ENCODE peak calls at places on chromosomes 12 and 14, in six cellular contexts. Z, F, H, S, L and E are unnamed samples.

GRCh38 chr14:73778736-73779135 is 64.6 kb upstream of the PNMA1 start:
- DNase-seq in H (no peak), F (no peak), Z (no peak), L (no peak), S (no peak), E (no peak)

GRCh38 chr12:52813203-52813819 is 605 bp downstream of the KRT4 start:
- DNase-seq in L (no peak), S (no peak), F (no peak), H (no peak), Z (no peak), E (no peak)

GRCh38 chr14:34043627-34044372 is 92.9 kb upstream of the EGLN3 start:
- DNase-seq in H (no peak), L (no peak), F (peak), S (no peak), Z (no peak), E (peak)

GRCh38 chr12:34392741-34393085 is 370.4 kb downstream of the ALG10 start:
- DNase-seq in H (no peak), F (peak), S (no peak), Z (no peak), L (no peak), E (no peak)

GRCh38 chr12:90695415-90695814 is 259.6 kb downstream of the CCER1 start:
- DNase-seq in L (no peak), F (no peak), H (no peak), S (no peak), Z (no peak), E (peak)

GRCh38 chr12:90816353-90817089 is 138.5 kb downstream of the CCER1 start:
- DNase-seq in L (no peak), S (no peak), H (no peak), F (no peak), Z (no peak), E (peak)

GRCh38 chr14:99945732-99946651 is 119.2 kb upstream of the EVL start:
- DNase-seq in Z (no peak), S (no peak), H (no peak), F (no peak), L (peak), E (no peak)

GRCh38 chr12:132711169-132711843 is 664 bp downstream of the PGAM5 start:
- DNase-seq in H (peak), S (peak), F (no peak), Z (peak), L (no peak), E (no peak)

GRCh38 chr14:71266994-71267636 is 359.9 kb downstream of the PCNX1 start:
- DNase-seq in Z (no peak), H (no peak), S (no peak), F (no peak), L (no peak), E (peak)

GRCh38 chr14:67232066-67232465 is 9.2 kb upstream of the PALS1 start:
- DNase-seq in L (peak), H (no peak), Z (no peak), F (no peak), S (no peak), E (no peak)

GRCh38 chr12:59382678-59383425 is 213.0 kb upstream of the SLC16A7 start:
- DNase-seq in S (no peak), H (no peak), L (no peak), Z (no peak), F (no peak), E (no peak)

GRCh38 chr14:34340226-34340625 is 121.8 kb downstream of the SPTSSA start:
- DNase-seq in L (no peak), Z (no peak), S (no peak), H (no peak), F (no peak), E (peak)

GRCh38 chr12:111322336-111323250 is 46.3 kb downstream of the PHETA1 start:
- DNase-seq in F (no peak), Z (peak), L (no peak), S (no peak), H (no peak), E (no peak)

GRCh38 chr12:69555461-69555860 is 29.8 kb upstream of the CCT2 start:
- DNase-seq in S (no peak), Z (peak), L (peak), H (no peak), F (no peak), E (peak)

GRCh38 chr12:122001379-122002209 is 20.1 kb upstream of the BCL7A start:
- DNase-seq in L (no peak), H (peak), Z (no peak), F (no peak), S (no peak), E (no peak)

GRCh38 chr14:88256997-88257755 is 65.9 kb downstream of the KCNK10 start:
- DNase-seq in L (no peak), F (no peak), S (no peak), H (no peak), Z (no peak), E (no peak)

GRCh38 chr14:38211258-38211735 is 3.6 kb downstream of the SSTR1 start:
- DNase-seq in L (peak), F (no peak), Z (no peak), S (no peak), H (no peak), E (no peak)

GRCh38 chr12:19398376-19399363 is 40.6 kb upstream of the AEBP2 start:
- DNase-seq in L (no peak), F (no peak), Z (no peak), H (no peak), S (no peak), E (no peak)

GRCh38 chr12:116958402-116959197 is 47.9 kb downstream of the FBXW8 start:
- DNase-seq in F (no peak), H (no peak), L (no peak), Z (no peak), S (no peak), E (peak)

GRCh38 chr12:5138256-5138655 is 94.6 kb downstream of the KCNA5 start:
- DNase-seq in F (no peak), L (no peak), H (no peak), S (no peak), Z (no peak), E (no peak)

GRCh38 chr12:62866451-62867082 is 68.4 kb downstream of the PPM1H start:
- DNase-seq in L (no peak), F (peak), H (no peak), S (no peak), Z (peak), E (peak)

GRCh38 chr14:76117789-76118188 is 33.9 kb upstream of the GPATCH2L start:
- DNase-seq in S (no peak), F (no peak), H (no peak), L (peak), Z (no peak), E (no peak)

GRCh38 chr12:108193922-108194321 is 64.8 kb downstream of the WSCD2 start:
- DNase-seq in F (no peak), S (no peak), L (peak), Z (no peak), H (peak), E (peak)

GRCh38 chr14:92988786-92989755 is 66.1 kb downstream of the CHGA start:
- DNase-seq in F (no peak), H (no peak), S (no peak), Z (no peak), L (peak), E (no peak)

GRCh38 chr14:74491952-74492351 is 1.2 kb downstream of the NPC2 start:
- DNase-seq in S (no peak), L (peak), Z (no peak), F (peak), H (peak), E (peak)

GRCh38 chr14:95375539-95376109 is 55.9 kb upstream of the CLMN start:
- DNase-seq in F (no peak), L (no peak), Z (no peak), S (no peak), H (no peak), E (no peak)

GRCh38 chr12:117363953-117364486 is 2.6 kb upstream of the NOS1 start:
- DNase-seq in F (no peak), H (no peak), L (no peak), Z (no peak), S (no peak), E (peak)

GRCh38 chr12:75694891-75695290 is 183.5 kb upstream of the KRR1 start:
- DNase-seq in S (no peak), Z (peak), H (no peak), F (no peak), L (peak), E (peak)

GRCh38 chr14:30874999-30875787 is 834 bp downstream of the COCH start:
- DNase-seq in Z (no peak), S (peak), H (no peak), F (peak), L (peak), E (no peak)

GRCh38 chr14:96797943-96798349 is 764 bp downstream of the VRK1 start:
- DNase-seq in Z (no peak), F (no peak), H (peak), S (no peak), L (peak), E (no peak)

GRCh38 chr14:61601923-61602732 is 93.2 kb upstream of the HIF1A start:
- DNase-seq in Z (no peak), F (no peak), S (no peak), H (peak), L (peak), E (no peak)
- H3K4me3 ChIP-seq in Z (no peak), F (no peak), S (no peak), H (no peak), L (peak), E (no peak)

GRCh38 chr12:94555687-94556086 is 94.7 kb downstream of the TMCC3 start:
- DNase-seq in F (no peak), S (no peak), Z (no peak), H (no peak), L (no peak), E (no peak)

GRCh38 chr12:94558612-94559011 is 91.7 kb downstream of the TMCC3 start:
- DNase-seq in H (no peak), Z (no peak), L (no peak), S (no peak), F (no peak), E (no peak)

GRCh38 chr12:94553875-94554274 is 94.2 kb upstream of the CEP83 start:
- DNase-seq in H (no peak), L (no peak), Z (no peak), F (no peak), S (no peak), E (no peak)

GRCh38 chr12:94560416-94561221 is 89.7 kb downstream of the TMCC3 start:
- DNase-seq in L (peak), F (no peak), Z (peak), S (peak), H (no peak), E (peak)

DNA sequence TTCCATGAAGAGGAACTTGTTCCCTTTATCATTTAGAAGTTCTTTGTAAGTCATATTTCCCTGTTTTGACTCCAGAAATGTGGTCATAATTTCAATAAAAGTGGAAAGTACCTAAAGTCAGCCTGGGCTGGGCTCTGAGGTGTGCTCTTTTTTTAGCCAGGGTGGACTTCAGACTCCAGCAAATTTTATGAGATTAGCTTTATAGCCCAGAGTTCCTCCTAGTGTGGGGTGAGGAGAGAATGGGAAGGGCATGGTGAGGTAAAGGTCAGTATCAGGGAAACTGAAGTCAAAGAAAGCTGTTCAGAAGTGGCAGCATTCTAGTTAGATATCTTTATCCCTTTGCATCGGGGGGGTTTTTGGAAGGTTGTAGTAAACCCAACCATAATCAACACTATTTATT is 92.5 kb downstream of the TMCC3 start:
- DNase-seq in L (no peak), H (no peak), F (no peak), S (peak), Z (no peak), E (no peak)
- H3K4me3 ChIP-seq in L (no peak), H (no peak), F (no peak), S (no peak), Z (no peak), E (no peak)

GRCh38 chr12:51442324-51442723 is 17.7 kb downstream of the SLC4A8 start:
- DNase-seq in F (no peak), S (no peak), H (no peak), Z (no peak), L (no peak), E (no peak)
- H3K4me3 ChIP-seq in F (no peak), S (no peak), H (no peak), Z (no peak), L (no peak), E (no peak)

GRCh38 chr14:52729585-52729924 is 411 bp upstream of the STYX start:
- DNase-seq in F (no peak), S (no peak), H (no peak), L (no peak), Z (no peak), E (no peak)
- H3K4me3 ChIP-seq in F (peak), S (peak), H (no peak), L (peak), Z (peak), E (peak)

GRCh38 chr14:53106768-53107167 is 46.4 kb downstream of the DDHD1 start:
- DNase-seq in S (no peak), Z (no peak), L (no peak), H (no peak), F (no peak), E (no peak)

GRCh38 chr14:53109688-53110041 is 43.5 kb downstream of the DDHD1 start:
- DNase-seq in H (no peak), S (no peak), F (no peak), L (no peak), Z (no peak), E (no peak)

GRCh38 chr14:53110103-53110502 is 43.0 kb downstream of the DDHD1 start:
- DNase-seq in S (no peak), Z (no peak), F (no peak), L (no peak), H (no peak), E (no peak)

GRCh38 chr14:53109028-53109687 is 44.0 kb downstream of the DDHD1 start:
- DNase-seq in L (peak), S (peak), H (no peak), Z (peak), F (no peak), E (no peak)

DNA sequence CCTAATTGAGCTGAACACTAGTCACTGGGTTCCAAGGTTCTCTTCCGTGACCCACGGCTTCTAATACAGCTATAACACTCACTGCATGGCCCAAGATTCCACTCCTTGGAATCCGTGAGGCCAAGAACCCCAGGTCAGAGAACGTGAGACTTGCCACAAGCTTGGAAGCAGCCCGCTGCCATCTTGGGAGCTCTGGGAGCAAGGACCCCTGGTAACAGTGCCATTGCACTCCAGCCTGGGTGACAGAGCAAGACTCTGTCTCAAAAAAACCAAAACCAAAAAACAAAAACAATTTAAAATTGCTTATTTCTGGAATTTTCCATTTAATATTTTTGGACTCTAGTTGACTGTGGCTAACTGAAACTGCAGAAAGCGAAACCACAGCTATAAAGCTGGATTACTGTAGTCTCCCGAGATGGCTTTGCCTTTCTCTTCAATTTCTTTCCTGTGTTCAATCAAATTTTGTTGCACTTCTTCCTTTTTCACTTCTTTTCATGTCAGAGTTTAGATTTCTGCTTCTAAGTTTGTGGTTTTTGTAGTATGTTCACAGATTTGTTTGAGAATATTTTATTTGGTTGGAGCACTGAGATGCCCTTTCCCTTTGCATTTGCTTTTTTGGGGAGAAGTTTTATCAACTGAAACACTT is 44.7 kb downstream of the DDHD1 start:
- DNase-seq in F (no peak), Z (peak), L (no peak), S (no peak), H (no peak), E (no peak)
- H3K4me3 ChIP-seq in F (no peak), Z (peak), L (peak), S (peak), H (no peak), E (no peak)

GRCh38 chr12:101243616-101244015 is 33.6 kb upstream of the SLC5A8 start:
- DNase-seq in S (no peak), Z (no peak), L (no peak), H (no peak), F (no peak), E (no peak)
- H3K4me3 ChIP-seq in S (no peak), Z (no peak), L (no peak), H (no peak), F (no peak), E (no peak)

DNA sequence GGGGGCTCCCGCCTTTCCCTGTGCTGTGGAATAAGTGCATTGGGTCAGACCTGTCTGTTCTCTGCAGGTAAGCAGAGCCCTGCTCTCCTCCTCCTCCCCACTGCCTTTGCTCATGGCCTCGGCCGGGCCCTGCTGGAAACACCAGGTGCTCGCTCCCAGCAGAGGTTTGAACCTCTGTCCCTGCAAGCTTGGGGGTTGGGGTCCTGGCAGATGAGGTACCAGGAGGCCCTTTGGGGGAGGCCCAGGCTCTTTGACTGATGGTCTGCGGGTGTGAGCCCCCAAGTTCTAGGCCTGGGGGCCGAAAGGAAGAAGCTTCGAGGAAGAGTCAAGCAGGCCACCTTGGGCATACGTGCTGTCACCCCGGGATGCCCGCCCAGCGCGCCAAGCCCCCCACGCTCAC is 22.1 kb upstream of the CEP170B start:
- DNase-seq in S (no peak), L (no peak), F (no peak), Z (no peak), H (no peak), E (no peak)
- H3K4me3 ChIP-seq in S (no peak), L (peak), F (no peak), Z (no peak), H (no peak), E (no peak)

GRCh38 chr12:7161811-7162210 is 27.7 kb upstream of the PEX5 start:
- DNase-seq in H (no peak), Z (no peak), L (no peak), S (no peak), F (no peak), E (no peak)

GRCh38 chr12:7160183-7160582 is 29.3 kb upstream of the PEX5 start:
- DNase-seq in F (no peak), S (no peak), L (no peak), H (no peak), Z (no peak), E (no peak)

GRCh38 chr12:7161327-7161726 is 28.2 kb upstream of the PEX5 start:
- DNase-seq in H (no peak), S (no peak), F (no peak), Z (no peak), L (no peak), E (no peak)

GRCh38 chr12:7158866-7159600 is 28.9 kb downstream of the CLSTN3 start:
- DNase-seq in S (no peak), Z (peak), F (no peak), H (no peak), L (no peak), E (no peak)

DNA sequence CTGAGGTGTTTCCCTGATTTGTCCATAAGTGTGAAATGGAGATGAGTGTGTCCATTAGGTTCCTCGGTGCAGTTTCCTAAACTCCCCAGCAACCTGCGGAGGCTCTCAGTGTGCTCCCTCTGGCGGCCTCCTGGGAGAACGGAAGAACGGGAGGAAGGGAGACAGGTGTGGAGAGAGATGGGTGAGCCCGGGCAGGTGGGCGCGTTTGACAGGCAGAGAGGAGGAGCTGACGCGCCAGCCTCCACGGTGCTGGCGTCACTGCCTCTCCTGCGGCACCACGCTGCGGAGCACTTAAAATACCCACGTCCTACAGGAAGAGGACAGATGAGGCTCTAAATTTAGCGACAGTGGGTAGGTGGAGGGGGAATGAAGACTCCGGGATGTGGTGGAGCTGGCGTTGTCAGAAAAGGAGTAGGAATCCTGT is 26.8 kb upstream of the PEX5 start:
- DNase-seq in F (peak), Z (no peak), H (peak), S (peak), L (peak), E (peak)
- H3K4me3 ChIP-seq in F (peak), Z (no peak), H (no peak), S (no peak), L (no peak), E (no peak)